ENCODE peak calls at places on chromosomes 5 and 9, in eight cellular contexts. J is adipocyte, E is uterus, K is tibial nerve, N is Caco-2, I is IMR-90, R is ovary, U is endodermal cell. A is an unnamed sample.

GRCh38 chr5:159309689-159310433 is 20.4 kb downstream of the IL12B start:
- DNase-seq in J (no peak), E (no peak), K (no peak), N (no peak), I (no peak), R (no peak), U (no peak), A (no peak)

GRCh38 chr9:34366365-34366764 is 10.3 kb downstream of the MYORG start:
- DNase-seq in J (no peak), E (no peak), K (no peak), N (no peak), I (no peak), R (no peak), U (no peak), A (no peak)

GRCh38 chr5:74927336-74927735 is 61.1 kb upstream of the FAM169A start:
- DNase-seq in J (no peak), E (no peak), K (no peak), N (no peak), I (no peak), R (no peak), U (no peak), A (no peak)

GRCh38 chr5:15646351-15646750 is 146.4 kb downstream of the FBXL7 start:
- DNase-seq in J (peak; percentile 57), E (no peak), K (no peak), N (no peak), I (no peak), R (no peak), U (no peak), A (no peak)

GRCh38 chr5:33233013-33233463 is 207.7 kb upstream of the TARS1 start:
- DNase-seq in J (no peak), E (peak; percentile 19), K (no peak), N (no peak), I (no peak), R (no peak), U (no peak), A (no peak)

GRCh38 chr5:133926960-133927615 is 41.3 kb downstream of the C5orf15 start:
- DNase-seq in J (no peak), E (no peak), K (no peak), N (no peak), I (no peak), R (no peak), U (no peak), A (peak; percentile 72)

GRCh38 chr9:120436937-120437592 is 142.9 kb downstream of the CDK5RAP2 start:
- DNase-seq in J (no peak), E (no peak), K (no peak), N (no peak), I (no peak), R (no peak), U (no peak), A (no peak)

GRCh38 chr9:79913867-79914266 is 342.1 kb downstream of the TLE4 start:
- DNase-seq in J (no peak), E (no peak), K (no peak), N (no peak), I (no peak), R (no peak), U (no peak), A (no peak)

GRCh38 chr5:23318960-23319359 is 188.4 kb upstream of the PRDM9 start:
- DNase-seq in J (no peak), E (no peak), K (no peak), N (no peak), I (no peak), R (no peak), U (no peak), A (no peak)

GRCh38 chr5:152505442-152506042 is 100.5 kb upstream of the NMUR2 start:
- DNase-seq in J (peak; percentile 58), E (peak; percentile 16), K (no peak), N (peak; percentile 61), I (peak; percentile 27), R (peak; percentile 19), U (peak; percentile 83), A (peak; percentile 40)

GRCh38 chr9:128091571-128091970 is 23.5 kb downstream of the SLC25A25 start:
- DNase-seq in J (no peak), E (no peak), K (no peak), N (no peak), I (no peak), R (no peak), U (no peak), A (peak; percentile 81)

GRCh38 chr9:38715684-38716083 is 4.2 kb downstream of the FAM240B start:
- DNase-seq in J (no peak), E (no peak), K (no peak), N (no peak), I (no peak), R (no peak), U (no peak), A (no peak)

GRCh38 chr9:35258665-35259474 is 97.1 kb downstream of the UNC13B start:
- DNase-seq in J (peak; percentile 89), E (peak; percentile 70), K (peak; percentile 36), N (peak; percentile 69), I (peak; percentile 66), R (peak; percentile 63), U (peak; percentile 84), A (peak; percentile 64)

GRCh38 chr5:123752576-123752975 is 240.6 kb downstream of the CSNK1G3 start:
- DNase-seq in J (peak; percentile 79), E (no peak), K (no peak), N (no peak), I (peak; percentile 89), R (no peak), U (no peak), A (peak; percentile 66)

GRCh38 chr9:90140131-90140818 is 502.3 kb downstream of the DIRAS2 start:
- DNase-seq in J (no peak), E (no peak), K (no peak), N (no peak), I (no peak), R (no peak), U (no peak), A (no peak)

GRCh38 chr5:32541241-32541640 is 44.1 kb upstream of the SUB1 start:
- DNase-seq in J (peak; percentile 31), E (no peak), K (no peak), N (no peak), I (peak; percentile 22), R (no peak), U (no peak), A (no peak)

DNA sequence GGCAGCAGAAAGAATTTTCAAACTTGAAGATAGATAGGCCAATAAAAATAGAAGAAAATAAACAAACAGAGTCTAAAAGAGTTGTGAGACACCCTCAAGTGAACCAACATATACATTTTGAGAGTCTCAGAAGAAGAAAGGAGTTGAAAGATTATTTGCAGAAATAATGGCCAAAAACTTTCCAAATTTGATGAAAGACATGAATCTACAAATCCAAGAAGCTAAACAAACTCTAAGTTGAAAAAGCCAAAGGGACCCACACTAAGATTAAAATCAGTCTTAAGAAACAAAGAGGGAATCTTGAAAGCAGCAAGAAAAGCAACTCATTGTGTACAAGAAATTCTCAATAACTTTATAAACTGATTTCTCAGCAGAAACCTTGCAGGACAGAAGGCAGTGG is 137.0 kb downstream of the SAXO1 start:
- DNase-seq in J (no peak), E (no peak), K (no peak), N (no peak), I (no peak), R (no peak), U (no peak), A (no peak)
- H3K9me3 ChIP-seq in J (peaks cover 31% of the 10 kb centered on the region), E (no peaks in the 10 kb centered on the region), K (no peaks in the 10 kb centered on the region), N (no peaks in the 10 kb centered on the region), I (peaks cover 10% of the 10 kb centered on the region), R (no peaks in the 10 kb centered on the region), U (peaks cover 34% of the 10 kb centered on the region), A (no peaks in the 10 kb centered on the region)

DNA sequence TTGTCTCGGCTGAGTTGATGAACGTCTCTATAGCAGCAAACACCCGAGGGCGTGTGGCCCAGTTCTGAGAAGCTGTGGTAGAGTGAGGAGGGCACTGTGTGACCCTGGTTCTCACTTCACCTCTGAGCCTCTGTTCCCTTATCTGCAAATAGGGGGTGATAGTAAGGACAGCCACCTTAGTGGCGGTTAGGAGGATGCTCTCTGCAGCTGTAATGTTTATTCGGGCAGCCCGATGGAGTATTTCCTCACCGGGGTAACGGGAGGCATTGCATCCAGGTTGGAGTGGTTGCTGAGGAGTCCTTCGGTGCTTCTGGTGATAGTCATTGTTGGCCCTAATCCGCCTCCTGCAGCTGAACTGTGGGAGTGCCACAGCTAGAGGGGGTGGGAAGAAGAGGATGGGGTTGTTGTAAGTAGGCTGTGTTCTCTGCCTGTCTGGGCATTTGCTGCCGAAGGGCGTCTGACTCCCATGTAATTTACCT is 13.9 kb downstream of the PRRC2B start:
- DNase-seq in J (peak; percentile 31), E (peak; percentile 50), K (no peak), N (no peak), I (no peak), R (no peak), U (peak; percentile 92), A (no peak)
- H3K4me1 ChIP-seq in J (peaks cover 70% of the 10 kb centered on the region), E (peaks cover 38% of the 10 kb centered on the region), K (peaks cover 76% of the 10 kb centered on the region), N (peaks cover 37% of the 10 kb centered on the region), I (peaks cover 45% of the 10 kb centered on the region), R (peaks cover 51% of the 10 kb centered on the region), U (peaks cover 33% of the 10 kb centered on the region), A (peaks cover 55% of the 10 kb centered on the region)

GRCh38 chr5:150540042-150540441 is 32.1 kb downstream of the NDST1 start:
- DNase-seq in J (no peak), E (no peak), K (no peak), N (no peak), I (no peak), R (no peak), U (no peak), A (no peak)
- H3K36me3 ChIP-seq in J (peaks cover 93% of the 10 kb centered on the region), E (no peaks in the 10 kb centered on the region), K (peaks cover 2% of the 10 kb centered on the region), N (peaks cover 13% of the 10 kb centered on the region), I (peaks cover 67% of the 10 kb centered on the region), R (no peaks in the 10 kb centered on the region), U (peaks cover 96% of the 10 kb centered on the region), A (peaks cover 59% of the 10 kb centered on the region)

GRCh38 chr5:179113143-179113530 is 53.0 kb downstream of the ZNF354C start:
- DNase-seq in J (no peak), E (no peak), K (no peak), N (peak; percentile 5), I (no peak), R (no peak), U (peak; percentile 8), A (no peak)

GRCh38 chr5:179111267-179112207 is 51.4 kb downstream of the ZNF354C start:
- DNase-seq in J (no peak), E (no peak), K (no peak), N (no peak), I (no peak), R (no peak), U (peak; percentile 11), A (no peak)

GRCh38 chr5:179110528-179110927 is 50.4 kb downstream of the ZNF354C start:
- DNase-seq in J (no peak), E (no peak), K (no peak), N (no peak), I (no peak), R (no peak), U (peak; percentile 8), A (no peak)

GRCh38 chr5:179113945-179114641 is 53.9 kb downstream of the ZNF354C start:
- DNase-seq in J (no peak), E (no peak), K (no peak), N (peak; percentile 23), I (no peak), R (no peak), U (peak; percentile 14), A (no peak)

GRCh38 chr5:179112469-179113142 is 52.4 kb downstream of the ZNF354C start:
- DNase-seq in J (no peak), E (no peak), K (no peak), N (peak; percentile 12), I (no peak), R (no peak), U (peak; percentile 12), A (no peak)
- H3K9me3 ChIP-seq in J (no peaks in the 10 kb centered on the region), E (no peaks in the 10 kb centered on the region), K (no peaks in the 10 kb centered on the region), N (peaks cover under 1% of the 10 kb centered on the region), I (peaks cover 40% of the 10 kb centered on the region), R (no peaks in the 10 kb centered on the region), U (peaks cover 24% of the 10 kb centered on the region), A (no peaks in the 10 kb centered on the region)